ENCODE peak calls at places on chromosomes 16 and 17, in five cellular contexts. G, N, M, Q and V are unnamed samples.
A peak's percentile ranks its signal among the peaks of the same experiment; 100 is the strongest.

GRCh38 chr17:82884923-82885322 is 45.1 kb upstream of the ZNF750 start:
- DNase-seq in N (no peak), Q (no peak), M (no peak), G (no peak), V (no peak)

GRCh38 chr17:29933379-29933778 is 3.4 kb upstream of the SSH2 start:
- DNase-seq in M (no peak), Q (no peak), G (no peak), N (peak; percentile 19), V (peak; percentile 52)

GRCh38 chr17:81200695-81201580 is 21.8 kb downstream of the CEP131 start:
- DNase-seq in N (peak; percentile 22), Q (no peak), G (peak; percentile 92), M (peak; percentile 35), V (peak; percentile 82)

GRCh38 chr16:57481421-57481820 is 4.9 kb downstream of the DOK4 start:
- DNase-seq in Q (no peak), N (no peak), G (no peak), M (no peak), V (no peak)

GRCh38 chr17:56917559-56918296 is 3.9 kb upstream of the TRIM25 start:
- DNase-seq in M (no peak), Q (no peak), N (no peak), G (no peak), V (peak; percentile 77)

GRCh38 chr16:21704266-21704665 is 40.5 kb downstream of the OTOA start:
- DNase-seq in Q (no peak), G (no peak), N (no peak), M (no peak), V (no peak)

GRCh38 chr17:50665838-50666237 is 31.2 kb downstream of the ABCC3 start:
- DNase-seq in Q (no peak), M (no peak), N (no peak), G (no peak), V (no peak)

GRCh38 chr17:15478845-15479244 is 11.4 kb upstream of the CDRT4 start:
- DNase-seq in G (no peak), Q (no peak), N (no peak), M (no peak), V (no peak)

GRCh38 chr17:51352798-51353197 is 92.5 kb downstream of the UTP18 start:
- DNase-seq in Q (no peak), M (no peak), G (no peak), N (no peak), V (no peak)

GRCh38 chr17:65103896-65104295 is 33.3 kb upstream of the RGS9 start:
- DNase-seq in G (no peak), N (no peak), M (no peak), Q (no peak), V (peak; percentile 16)

GRCh38 chr17:81247339-81247990 is 8.3 kb downstream of the NDUFAF8 start:
- DNase-seq in M (no peak), Q (no peak), G (no peak), N (no peak), V (no peak)

GRCh38 chr16:89315791-89316581 is 98.5 kb downstream of the ZNF778 start:
- DNase-seq in Q (no peak), M (no peak), N (peak; percentile 49), G (no peak), V (peak; percentile 75)

GRCh38 chr17:50129946-50130777 is at the start of gene SAMD14:
- DNase-seq in N (no peak), M (no peak), G (peak; percentile 74), Q (no peak), V (no peak)

GRCh38 chr17:43125133-43125966 is at the start of gene BRCA1:
- DNase-seq in Q (peak; percentile 89), N (peak; percentile 100), G (peak; percentile 100), M (peak; percentile 99), V (peak; percentile 99)

GRCh38 chr16:66873685-66874055 is 6.6 kb upstream of the PDP2 start:
- DNase-seq in Q (no peak), N (no peak), M (no peak), G (no peak), V (no peak)

GRCh38 chr17:39953471-39953888 is 9.3 kb upstream of the GSDMA start:
- DNase-seq in M (no peak), N (no peak), G (no peak), Q (no peak), V (no peak)

GRCh38 chr16:1286492-1287094 is 22.8 kb upstream of the UBE2I start:
- DNase-seq in Q (no peak), G (no peak), N (no peak), M (no peak), V (no peak)

GRCh38 chr17:43475494-43476089 is 8.2 kb upstream of the DHX8 start:
- DNase-seq in Q (no peak), G (no peak), M (no peak), N (no peak), V (no peak)

GRCh38 chr16:77404823-77405222 is 30.0 kb downstream of the ADAMTS18 start:
- DNase-seq in Q (no peak), M (no peak), G (no peak), N (no peak), V (no peak)

GRCh38 chr17:32495347-32496253 is 8.8 kb downstream of the CDK5R1 start:
- DNase-seq in N (no peak), G (no peak), M (no peak), Q (no peak), V (peak; percentile 54)

GRCh38 chr16:11144122-11144521 is 111.9 kb downstream of the SOCS1 start:
- DNase-seq in Q (no peak), G (no peak), N (no peak), M (no peak), V (no peak)

GRCh38 chr17:73138541-73139138 is 26.2 kb upstream of the SSTR2 start:
- DNase-seq in G (no peak), M (no peak), N (peak; percentile 48), Q (no peak), V (no peak)

GRCh38 chr17:59963738-59964454 is 644 bp downstream of the RNFT1 start:
- DNase-seq in M (no peak), N (peak; percentile 60), G (peak; percentile 43), Q (no peak), V (peak; percentile 56)

GRCh38 chr17:81057079-81057730 is 22.3 kb downstream of the BAIAP2 start:
- DNase-seq in Q (no peak), N (no peak), M (peak; percentile 72), G (peak; percentile 45), V (peak; percentile 68)

GRCh38 chr16:61074324-61074723 is 961.9 kb downstream of the CDH8 start:
- DNase-seq in N (no peak), Q (no peak), M (no peak), G (no peak), V (no peak)

GRCh38 chr17:79987187-79987889 is 48.3 kb downstream of the TBC1D16 start:
- DNase-seq in G (no peak), N (no peak), M (no peak), Q (no peak), V (no peak)

GRCh38 chr17:47957591-47958490 is at the start of gene PRR15L:
- DNase-seq in M (no peak), N (peak; percentile 99), G (no peak), Q (no peak), V (no peak)

GRCh38 chr16:51683882-51684281 is 532.8 kb upstream of the SALL1 start:
- DNase-seq in G (no peak), Q (no peak), N (no peak), M (no peak), V (no peak)

GRCh38 chr16:55703003-55704001 is 47.5 kb downstream of the SLC6A2 start:
- DNase-seq in M (peak; percentile 63), N (peak; percentile 17), G (peak; percentile 18), Q (no peak), V (peak; percentile 83)

GRCh38 chr17:41773731-41774193 is 12.7 kb downstream of the JUP start:
- DNase-seq in G (no peak), N (no peak), M (no peak), Q (no peak), V (no peak)

GRCh38 chr16:4138735-4139134 is 22.5 kb upstream of the ADCY9 start:
- DNase-seq in N (no peak), Q (no peak), M (no peak), G (no peak), V (peak; percentile 14)

GRCh38 chr16:85735946-85736345 is 14.9 kb downstream of the C16orf74 start:
- DNase-seq in N (no peak), M (no peak), Q (no peak), G (no peak), V (no peak)

GRCh38 chr17:59845595-59846390 is 47.0 kb downstream of the TUBD1 start:
- DNase-seq in N (peak; percentile 100), M (no peak), Q (no peak), G (peak; percentile 72), V (peak; percentile 90)

GRCh38 chr16:22232277-22233049 is 26.4 kb downstream of the EEF2K start:
- DNase-seq in Q (no peak), G (peak; percentile 87), N (peak; percentile 55), M (no peak), V (no peak)

GRCh38 chr17:82831818-82832200 is 8.0 kb downstream of the ZNF750 start:
- DNase-seq in N (no peak), Q (no peak), G (no peak), M (no peak), V (no peak)